ENCODE peak calls at places on chromosome 18, in five cellular contexts. Y is heart left ventricle, T is A549, O is sigmoid colon, A is body of pancreas. B is an unnamed sample.

GRCh38 chr18:70005580-70005979 is 57.9 kb upstream of the CD226 start:
- DNase-seq in T (no peak), O (no peak), Y (no peak), A (peak), B (no peak)

GRCh38 chr18:28176933-28177827 is at the start of gene CDH2:
- DNase-seq in O (peak), A (no peak), T (peak), Y (peak), B (no peak)

GRCh38 chr18:54957987-54958386 is 1.3 kb downstream of the CCDC68 start:
- DNase-seq in T (peak), O (no peak), A (peak), Y (no peak), B (no peak)

GRCh38 chr18:65380986-65381385 is 369.8 kb upstream of the CDH7 start:
- DNase-seq in Y (no peak), T (no peak), O (no peak), A (no peak), B (no peak)

GRCh38 chr18:23071285-23071684 is 64.0 kb upstream of the CABLES1 start:
- DNase-seq in O (peak), Y (no peak), A (peak), T (no peak), B (no peak)

GRCh38 chr18:7950380-7951143 is 383.4 kb downstream of the PTPRM start:
- DNase-seq in T (peak), Y (no peak), O (no peak), A (no peak), B (no peak)

GRCh38 chr18:23580677-23581367 is 5.5 kb downstream of the NPC1 start:
- DNase-seq in O (no peak), A (no peak), T (no peak), Y (no peak), B (no peak)

GRCh38 chr18:50803579-50803978 is 16.2 kb downstream of the MRO start:
- DNase-seq in T (no peak), Y (no peak), A (peak), O (no peak), B (no peak)

GRCh38 chr18:54734059-54734458 is 94.2 kb upstream of the RAB27B start:
- DNase-seq in T (peak), O (no peak), A (peak), Y (no peak), B (no peak)

GRCh38 chr18:44098551-44099098 is 582.1 kb upstream of the SETBP1 start:
- DNase-seq in A (no peak), T (peak), O (no peak), Y (no peak), B (no peak)

GRCh38 chr18:28088477-28088876 is 88.5 kb downstream of the CDH2 start:
- DNase-seq in O (no peak), A (no peak), Y (no peak), T (no peak), B (no peak)

GRCh38 chr18:42011053-42011452 is 56.0 kb downstream of the PIK3C3 start:
- DNase-seq in T (no peak), Y (no peak), O (no peak), A (no peak), B (no peak)

GRCh38 chr18:58005885-58006523 is 38.0 kb upstream of the NEDD4L start:
- DNase-seq in A (no peak), T (no peak), O (no peak), Y (no peak), B (no peak)

GRCh38 chr18:58013241-58014211 is 30.5 kb upstream of the NEDD4L start:
- DNase-seq in A (peak), Y (no peak), O (no peak), T (peak), B (no peak)

GRCh38 chr18:58012356-58012755 is 31.7 kb upstream of the NEDD4L start:
- DNase-seq in T (no peak), O (no peak), Y (no peak), A (no peak), B (no peak)

GRCh38 chr18:58009166-58009565 is 34.9 kb upstream of the NEDD4L start:
- DNase-seq in A (no peak), T (peak), Y (no peak), O (no peak), B (no peak)

DNA sequence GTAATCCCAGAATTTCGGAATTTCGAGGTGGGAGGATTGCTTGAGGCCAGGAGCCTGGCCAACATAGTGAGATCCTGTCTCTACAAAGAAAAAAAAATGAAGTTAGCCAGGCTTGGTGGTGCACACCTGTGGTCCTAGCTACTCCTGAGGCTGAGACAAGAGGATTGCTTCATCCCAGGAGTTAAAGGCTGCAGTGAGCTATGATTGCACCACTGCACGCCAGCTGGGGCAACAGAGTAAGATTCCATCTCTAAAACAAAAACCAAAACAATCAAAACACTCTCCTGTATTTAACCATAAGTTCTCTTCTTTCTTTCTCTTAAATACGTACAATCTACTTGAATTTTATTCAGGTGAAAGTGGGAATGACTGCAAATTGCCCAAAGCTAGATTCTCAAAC is 33.8 kb upstream of the NEDD4L start:
- DNase-seq in Y (no peak), A (no peak), T (no peak), O (no peak), B (no peak)
- H3K27ac ChIP-seq in Y (no peak), A (no peak), T (peak), O (no peak), B (no peak)

GRCh38 chr18:34764451-34764850 is 54.4 kb downstream of the DTNA start:
- DNase-seq in T (no peak), A (no peak), Y (no peak), O (no peak), B (no peak)

GRCh38 chr18:34760444-34760843 is 50.3 kb downstream of the DTNA start:
- DNase-seq in A (no peak), O (no peak), T (no peak), Y (peak), B (no peak)

GRCh38 chr18:34754300-34754699 is 44.2 kb downstream of the DTNA start:
- DNase-seq in T (no peak), A (no peak), Y (no peak), O (no peak), B (no peak)

GRCh38 chr18:34758378-34758948 is 48.4 kb downstream of the DTNA start:
- DNase-seq in T (no peak), A (no peak), O (no peak), Y (no peak), B (no peak)
- TF ChIP-seq POLR2A in T (no peak), A (no peak), O (no peak), Y (no peak), B (no peak)

DNA sequence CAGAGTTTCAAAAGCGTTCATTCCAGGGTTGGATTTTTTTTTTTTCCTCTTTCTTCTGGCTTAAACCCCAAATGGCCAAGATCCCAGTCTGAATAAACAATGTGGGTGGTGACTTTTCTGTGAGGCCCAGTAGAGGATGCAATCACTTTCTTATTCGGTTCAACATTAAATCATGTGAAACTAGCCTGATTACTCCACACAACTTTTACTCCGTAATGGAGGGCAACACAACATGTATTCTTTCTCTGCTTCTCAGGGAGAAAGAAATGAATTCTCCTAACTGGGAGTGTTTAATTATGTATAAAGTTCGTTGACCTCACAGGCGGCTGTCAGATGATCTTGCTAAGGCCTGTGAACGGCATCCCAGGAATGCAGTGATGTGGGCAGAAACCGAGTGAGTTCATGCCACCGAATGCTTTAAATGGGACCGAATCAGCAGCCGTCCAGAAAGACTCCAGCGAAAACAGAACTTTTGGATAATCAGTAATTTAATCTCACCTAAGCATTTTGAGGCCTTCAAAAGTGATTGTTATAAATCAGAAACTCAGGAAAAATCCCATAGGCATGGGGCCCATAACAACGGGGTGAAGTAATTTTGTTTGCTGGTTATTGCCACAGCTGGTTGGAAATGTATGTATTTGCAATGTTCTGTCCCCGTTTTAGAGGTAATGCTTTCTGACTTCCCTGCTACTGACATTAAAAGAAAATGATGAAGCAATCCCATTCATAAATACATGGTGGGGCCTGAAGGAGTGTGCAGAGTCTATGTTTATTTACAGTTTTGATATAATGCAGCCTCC is 81.5 kb downstream of the BCL2 start:
- DNase-seq in T (peak), O (no peak), Y (no peak), A (peak), B (peak)
- H3K4me3 ChIP-seq in T (peak), O (peak), Y (no peak), A (no peak), B (peak)

GRCh38 chr18:80107396-80107795 is 1.7 kb upstream of the ADNP2 start:
- DNase-seq in T (no peak), Y (no peak), A (no peak), O (no peak), B (no peak)
- H3K27ac ChIP-seq in T (no peak), Y (no peak), A (peak), O (peak), B (no peak)

GRCh38 chr18:12309683-12310198 is 1.7 kb downstream of the TUBB6 start:
- DNase-seq in A (no peak), T (no peak), O (no peak), Y (no peak), B (no peak)
- TF ChIP-seq POLR2A in A (no peak), T (no peak), O (no peak), Y (no peak), B (no peak)

GRCh38 chr18:26547302-26548143 is 830 bp downstream of the KCTD1 start:
- DNase-seq in O (peak), Y (peak), A (peak), T (peak), B (peak)
- H3K4me3 ChIP-seq in O (peak), Y (peak), A (peak), T (peak), B (peak)

GRCh38 chr18:74373428-74373827 is 57.8 kb downstream of the C18orf63 start:
- DNase-seq in A (no peak), O (no peak), Y (no peak), T (no peak), B (no peak)
- H3K27ac ChIP-seq in A (no peak), O (no peak), Y (no peak), T (no peak), B (no peak)

DNA sequence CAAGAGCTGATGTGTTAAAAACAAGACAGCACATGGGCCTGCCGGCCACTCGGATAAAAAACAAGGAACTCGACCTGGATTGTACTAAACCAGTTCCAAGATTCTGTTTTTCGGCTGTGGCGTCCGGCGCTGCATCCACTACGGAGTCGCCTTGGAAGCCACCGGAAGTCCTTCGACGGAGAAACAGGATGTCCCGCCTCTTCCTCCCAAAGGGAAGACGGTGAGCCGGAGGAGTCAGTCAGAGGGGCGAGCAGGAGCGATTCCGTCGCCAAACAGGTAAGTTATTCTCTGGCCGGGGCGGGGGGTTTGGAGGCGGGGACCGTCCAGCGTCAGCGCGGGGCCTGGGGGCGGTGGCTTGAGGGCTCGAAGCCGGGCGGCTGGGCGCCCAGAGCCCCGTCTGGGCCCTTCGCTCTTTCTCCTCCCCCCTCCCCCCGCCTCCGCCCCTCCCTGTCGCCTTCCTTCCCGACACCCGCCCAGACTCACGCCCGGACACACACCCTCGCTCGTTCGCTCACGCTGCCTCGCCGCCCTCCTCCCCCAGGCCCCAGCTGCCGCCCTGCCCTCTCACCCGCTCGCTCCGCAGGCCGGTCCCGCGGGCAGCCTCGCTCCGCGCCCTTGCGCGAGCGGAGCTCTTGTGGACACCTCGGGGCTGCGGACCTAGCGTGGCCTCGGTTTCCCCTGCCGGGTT is at the start of gene ZNF407:
- DNase-seq in O (peak), T (peak), Y (peak), A (peak), B (peak)
- TF ChIP-seq POLR2A in O (peak), T (no peak), Y (no peak), A (peak), B (peak)

B was measured in breast epithelium.